ENCODE peak calls at places on chromosomes 4 and X, in ten cellular contexts. S, T, J, O, Z, X, N, A, B and G are unnamed samples.

GRCh38 chr4:139453041-139453370 is 915 bp upstream of the RAB33B start:
- DNase-seq in S (no peak), T (no peak), J (peak), O (peak), Z (peak), X (peak), N (no peak), A (no peak), B (no peak), G (peak)

GRCh38 chr4:166252487-166253402 is 379.7 kb downstream of the TLL1 start:
- DNase-seq in S (peak), T (peak), J (peak), O (no peak), Z (no peak), X (no peak), N (no peak), A (no peak), B (peak), G (no peak)

GRCh38 chr4:87053802-87054767 is 119.3 kb downstream of the AFF1 start:
- DNase-seq in S (no peak), T (no peak), J (no peak), O (no peak), Z (no peak), X (no peak), N (no peak), A (no peak), B (no peak), G (no peak)

GRCh38 chr4:138390286-138390685 is 148.1 kb upstream of the SLC7A11 start:
- DNase-seq in S (no peak), T (peak), J (no peak), O (no peak), Z (no peak), X (no peak), N (no peak), A (no peak), B (no peak), G (no peak)

GRCh38 chr4:81648576-81649272 is 177.0 kb upstream of the RASGEF1B start:
- DNase-seq in S (no peak), T (no peak), J (no peak), O (peak), Z (peak), X (no peak), N (no peak), A (no peak), B (no peak), G (peak)

GRCh38 chrX:12802741-12803140 is 11.5 kb downstream of the PRPS2 start:
- DNase-seq in S (no peak), T (no peak), J (no peak), O (no peak), Z (no peak), X (no peak), N (no peak), A (no peak), B (no peak), G (no peak)

GRCh38 chr4:47427936-47428335 is 35.6 kb downstream of the COMMD8 start:
- DNase-seq in S (no peak), T (no peak), J (no peak), O (no peak), Z (no peak), X (no peak), N (no peak), A (no peak), B (no peak), G (no peak)

GRCh38 chr4:73706811-73707210 is 33.6 kb upstream of the CXCL8 start:
- DNase-seq in S (no peak), T (no peak), J (no peak), O (no peak), Z (no peak), X (no peak), N (no peak), A (no peak), B (no peak), G (no peak)

GRCh38 chr4:41362647-41363383 is 106.1 kb downstream of the UCHL1 start:
- DNase-seq in S (peak), T (no peak), J (no peak), O (no peak), Z (no peak), X (no peak), N (no peak), A (no peak), B (no peak), G (no peak)

GRCh38 chrX:151983186-151983585 is 8.7 kb upstream of the GABRE start:
- DNase-seq in S (no peak), T (peak), J (no peak), O (no peak), Z (no peak), X (no peak), N (no peak), A (no peak), B (no peak), G (no peak)

GRCh38 chr4:54541426-54542118 is 116.2 kb upstream of the KIT start:
- DNase-seq in S (no peak), T (no peak), J (no peak), O (no peak), Z (no peak), X (no peak), N (no peak), A (no peak), B (no peak), G (no peak)

DNA sequence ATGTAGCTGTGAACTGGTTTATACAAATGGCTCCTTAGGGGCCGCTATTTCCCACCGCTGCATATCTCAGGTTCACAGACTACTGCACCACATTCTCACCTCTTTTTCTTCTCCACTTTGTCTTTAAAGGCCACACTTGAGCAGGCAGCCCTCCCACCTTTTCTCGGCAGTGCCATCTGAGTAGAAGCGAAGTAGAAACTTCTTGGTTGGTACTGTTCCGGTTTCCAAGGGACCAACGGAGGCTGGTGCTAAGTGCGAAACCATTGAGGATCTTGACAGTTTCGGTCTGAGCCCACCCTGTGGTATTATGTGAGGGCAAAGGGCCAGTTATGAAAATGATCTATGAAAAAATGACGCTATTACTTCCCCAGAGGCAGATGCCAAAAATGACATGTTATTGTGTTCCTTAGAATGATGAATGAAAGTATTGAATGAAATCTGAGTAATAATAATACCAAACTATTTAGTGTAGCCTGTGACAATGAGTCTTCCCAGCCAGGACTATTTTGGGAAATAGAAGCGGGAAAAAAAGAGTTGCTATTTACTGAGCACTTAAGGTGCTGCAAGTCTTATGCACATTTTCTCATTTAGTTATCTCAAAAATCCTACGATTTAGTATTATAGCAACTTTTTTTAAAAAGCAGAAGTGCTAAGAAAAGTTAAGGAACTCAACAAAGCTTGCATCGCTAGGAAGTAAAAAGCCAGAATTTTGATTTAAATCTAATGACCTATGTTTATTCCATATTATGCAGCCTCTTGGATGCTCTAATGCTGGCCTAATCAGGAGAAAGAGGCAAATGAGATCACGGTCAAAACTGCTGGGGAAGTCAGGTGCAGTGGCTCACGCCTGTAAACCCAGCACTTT is 29.6 kb upstream of the CHRNA9 start:
- DNase-seq in S (no peak), T (no peak), J (no peak), O (peak), Z (peak), X (no peak), N (no peak), A (no peak), B (no peak), G (peak)
- TF ChIP-seq CTCF in S (no peak), T (no peak), J (no peak), O (no peak), Z (no peak), X (no peak), N (no peak), A (no peak), B (no peak), G (peak)

GRCh38 chr4:16203083-16203482 is 23.2 kb downstream of the TAPT1 start:
- DNase-seq in S (no peak), T (no peak), J (no peak), O (no peak), Z (no peak), X (no peak), N (no peak), A (no peak), B (no peak), G (no peak)
- TF ChIP-seq CTCF in S (no peak), T (no peak), J (no peak), O (no peak), Z (no peak), X (no peak), N (no peak), A (no peak), B (no peak), G (no peak)

GRCh38 chrX:155966876-155967275 is 30.6 kb upstream of the IL9R start:
- DNase-seq in S (peak), T (peak), J (peak), O (peak), Z (peak), X (peak), N (no peak), A (no peak), B (peak), G (peak)
- TF ChIP-seq CTCF in S (no peak), T (peak), J (peak), O (peak), Z (no peak), X (peak), N (no peak), A (peak), B (no peak), G (peak)

GRCh38 chrX:103774070-103774642 is 2.5 kb upstream of the PLP1 start:
- DNase-seq in S (no peak), T (peak), J (peak), O (no peak), Z (no peak), X (peak), N (no peak), A (no peak), B (peak), G (no peak)
- TF ChIP-seq CTCF in S (no peak), T (peak), J (peak), O (no peak), Z (peak), X (peak), N (no peak), A (no peak), B (peak), G (no peak)

DNA sequence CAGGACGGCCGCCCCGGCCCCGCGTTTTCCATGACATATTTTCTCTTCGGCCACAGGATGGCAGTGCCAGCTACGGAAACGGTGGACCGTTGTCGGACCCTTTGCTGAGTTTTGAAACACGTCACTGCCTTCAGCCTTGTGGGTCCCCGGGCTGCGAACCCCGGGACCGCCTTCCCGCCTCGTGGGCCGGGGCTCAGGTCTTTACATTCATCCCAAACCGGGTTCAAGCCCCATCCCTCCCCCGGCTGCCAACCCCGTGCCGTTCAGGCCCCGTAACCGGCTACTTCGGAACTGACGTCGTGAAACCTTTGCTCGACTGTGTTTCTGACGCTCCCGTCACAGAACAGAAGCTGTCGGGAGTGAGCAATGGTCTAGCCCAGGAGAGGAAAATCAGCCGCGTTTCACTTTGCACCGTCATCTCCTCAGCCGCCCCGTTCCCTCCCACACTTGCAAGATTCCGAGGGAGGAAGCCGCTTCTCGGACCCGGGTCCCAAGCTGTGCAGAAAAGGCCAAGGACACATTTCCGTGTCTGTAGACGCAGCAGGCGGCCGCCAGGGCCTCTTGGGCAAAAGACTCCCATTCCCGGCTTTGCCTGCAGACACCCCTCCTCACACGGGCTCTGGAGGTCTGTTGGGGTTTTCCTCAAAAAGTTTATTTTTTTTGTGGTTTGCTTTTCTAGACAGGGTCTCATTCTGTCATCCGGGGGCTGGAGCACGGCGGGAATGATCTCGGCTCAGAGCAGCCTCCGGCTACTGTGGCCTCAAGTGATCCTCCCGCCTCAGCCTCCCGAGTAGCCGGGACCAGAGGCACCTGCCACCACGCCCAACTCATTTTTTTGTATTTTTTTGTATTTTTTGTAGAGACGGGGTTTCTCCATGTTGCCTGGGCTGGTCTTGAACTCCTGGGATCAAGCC is 41.4 kb upstream of the PPP2R3B start:
- DNase-seq in S (peak), T (peak), J (no peak), O (no peak), Z (no peak), X (peak), N (no peak), A (no peak), B (peak), G (no peak)
- TF ChIP-seq CTCF in S (peak), T (no peak), J (no peak), O (no peak), Z (no peak), X (peak), N (no peak), A (no peak), B (peak), G (peak)

GRCh38 chrX:829145-829544 is 198.6 kb downstream of the SHOX start:
- DNase-seq in S (no peak), T (no peak), J (no peak), O (no peak), Z (no peak), X (no peak), N (no peak), A (no peak), B (no peak), G (no peak)

GRCh38 chrX:826448-826847 is 195.9 kb downstream of the SHOX start:
- DNase-seq in S (no peak), T (no peak), J (no peak), O (no peak), Z (no peak), X (no peak), N (no peak), A (no peak), B (no peak), G (no peak)

GRCh38 chrX:830532-830931 is 199.9 kb downstream of the SHOX start:
- DNase-seq in S (no peak), T (no peak), J (no peak), O (no peak), Z (no peak), X (no peak), N (no peak), A (no peak), B (no peak), G (no peak)

GRCh38 chrX:821311-822178 is 191.0 kb downstream of the SHOX start:
- DNase-seq in S (no peak), T (no peak), J (no peak), O (no peak), Z (no peak), X (no peak), N (no peak), A (no peak), B (no peak), G (no peak)

DNA sequence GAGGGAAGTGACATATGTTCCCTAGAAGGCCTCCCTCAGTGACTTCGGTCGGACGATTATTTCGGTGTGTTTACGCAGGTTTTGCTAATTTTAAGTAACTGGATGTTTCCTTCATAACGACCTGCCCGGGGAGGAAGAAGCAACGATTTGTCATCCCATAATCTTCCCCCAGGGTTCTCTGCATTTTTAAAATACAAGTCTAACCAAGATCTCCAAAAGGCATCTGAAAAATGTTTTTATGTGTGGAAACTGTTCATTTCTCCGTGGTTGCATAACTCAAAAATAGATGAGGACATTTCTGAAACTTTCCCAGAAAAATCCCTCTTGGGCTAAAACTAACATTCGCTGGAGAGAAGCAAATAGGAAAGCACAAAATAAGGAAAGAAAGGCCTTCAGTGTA is 195.4 kb downstream of the SHOX start:
- DNase-seq in S (no peak), T (peak), J (no peak), O (no peak), Z (no peak), X (no peak), N (no peak), A (no peak), B (no peak), G (no peak)
- TF ChIP-seq CTCF in S (no peak), T (no peak), J (no peak), O (no peak), Z (no peak), X (no peak), N (no peak), A (no peak), B (no peak), G (no peak)

GRCh38 chrX:106999002-106999975 is 723 bp downstream of the MORC4 start:
- DNase-seq in S (peak), T (peak), J (peak), O (peak), Z (peak), X (peak), N (peak), A (peak), B (peak), G (peak)
- TF ChIP-seq CTCF in S (peak), T (peak), J (no peak), O (peak), Z (peak), X (peak), N (no peak), A (peak), B (peak), G (peak)

GRCh38 chrX:45784590-45784989 is 583.9 kb upstream of the DIPK2B start:
- DNase-seq in S (no peak), T (no peak), J (no peak), O (no peak), Z (no peak), X (no peak), N (no peak), A (no peak), B (no peak), G (no peak)

GRCh38 chrX:45778621-45779020 is 577.9 kb upstream of the DIPK2B start:
- DNase-seq in S (no peak), T (no peak), J (no peak), O (no peak), Z (no peak), X (no peak), N (no peak), A (no peak), B (no peak), G (no peak)

GRCh38 chrX:45783002-45783401 is 582.3 kb upstream of the DIPK2B start:
- DNase-seq in S (no peak), T (no peak), J (no peak), O (no peak), Z (no peak), X (no peak), N (no peak), A (no peak), B (no peak), G (no peak)

DNA sequence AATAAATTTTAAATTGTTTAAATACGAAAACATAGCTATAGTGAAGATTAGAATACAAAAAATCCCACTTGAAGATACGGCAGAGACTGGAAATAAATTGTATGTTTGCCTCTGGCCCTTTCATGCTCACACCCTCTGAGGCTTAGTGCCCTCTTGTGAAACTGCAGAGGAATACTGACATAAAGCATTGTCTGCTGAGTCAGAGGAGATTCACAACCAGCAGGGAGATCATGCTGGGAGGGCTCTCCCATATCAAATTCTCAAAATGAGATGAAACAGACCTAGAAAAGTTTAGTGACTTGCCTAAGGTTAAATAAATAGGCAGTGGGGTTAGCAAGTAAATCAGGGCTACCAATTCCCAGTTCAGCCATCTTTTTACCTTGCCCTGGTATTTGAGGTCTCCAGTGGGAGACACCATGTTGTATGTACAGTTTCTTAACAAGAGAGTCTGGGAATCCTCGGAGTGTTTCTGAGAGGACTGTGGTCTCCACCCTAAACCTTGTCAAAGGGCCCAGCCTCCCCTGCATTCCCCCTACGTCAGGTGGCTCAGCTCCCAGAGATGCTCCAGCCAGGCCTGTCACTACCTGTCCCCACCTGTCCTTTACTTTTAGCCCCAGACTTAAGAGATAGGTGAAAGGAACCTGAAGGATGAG is 581.4 kb upstream of the DIPK2B start:
- DNase-seq in S (no peak), T (peak), J (no peak), O (no peak), Z (no peak), X (peak), N (no peak), A (no peak), B (peak), G (no peak)
- TF ChIP-seq CTCF in S (no peak), T (no peak), J (no peak), O (no peak), Z (peak), X (peak), N (no peak), A (no peak), B (peak), G (no peak)

GRCh38 chrX:39438603-39439602 is 637.6 kb downstream of the MID1IP1 start:
- DNase-seq in S (no peak), T (no peak), J (no peak), O (no peak), Z (no peak), X (no peak), N (peak), A (no peak), B (no peak), G (no peak)
- TF ChIP-seq CTCF in S (no peak), T (no peak), J (no peak), O (peak), Z (no peak), X (no peak), N (no peak), A (no peak), B (peak), G (peak)

GRCh38 chrX:150544222-150544787 is 24.1 kb upstream of the MTM1 start:
- DNase-seq in S (no peak), T (no peak), J (peak), O (peak), Z (peak), X (peak), N (no peak), A (no peak), B (no peak), G (no peak)
- TF ChIP-seq CTCF in S (no peak), T (no peak), J (no peak), O (no peak), Z (no peak), X (no peak), N (no peak), A (no peak), B (no peak), G (no peak)